ENCODE peak calls at places on chromosomes 7 and 10, in five cellular contexts. Y, V, Z, J and G are unnamed samples.

GRCh38 chr10:61110188-61110844 is 166.3 kb upstream of the RHOBTB1 start:
- DNase-seq in Y (no peak), V (no peak), Z (no peak), J (no peak), G (no peak)

GRCh38 chr7:50356212-50356944 is 51.9 kb downstream of the IKZF1 start:
- DNase-seq in Y (peak; percentile 71), V (no peak), Z (no peak), J (peak; percentile 17), G (no peak)

GRCh38 chr7:44814956-44815355 is 18.5 kb downstream of the PPIA start:
- DNase-seq in Y (no peak), V (no peak), Z (no peak), J (no peak), G (no peak)

GRCh38 chr7:32217841-32218467 is 147.7 kb upstream of the PDE1C start:
- DNase-seq in Y (no peak), V (no peak), Z (no peak), J (no peak), G (no peak)

GRCh38 chr7:29563590-29564454 is at the start of gene PRR15:
- DNase-seq in Y (peak; percentile 63), V (peak; percentile 27), Z (peak; percentile 90), J (peak; percentile 93), G (peak; percentile 12)

GRCh38 chr10:80938920-80939319 is 401.2 kb downstream of the SH2D4B start:
- DNase-seq in Y (no peak), V (no peak), Z (no peak), J (no peak), G (no peak)

GRCh38 chr7:68726386-68726785 is 871.9 kb upstream of the AUTS2 start:
- DNase-seq in Y (no peak), V (no peak), Z (no peak), J (no peak), G (no peak)

GRCh38 chr10:79420974-79421688 is 24.3 kb downstream of the ZCCHC24 start:
- DNase-seq in Y (peak; percentile 59), V (no peak), Z (no peak), J (no peak), G (no peak)

GRCh38 chr10:6542999-6543430 is 37.1 kb downstream of the PRKCQ start:
- DNase-seq in Y (no peak), V (no peak), Z (no peak), J (no peak), G (no peak)

GRCh38 chr7:33926535-33926934 is 21.2 kb downstream of the BMPER start:
- DNase-seq in Y (no peak), V (no peak), Z (no peak), J (no peak), G (no peak)

GRCh38 chr10:45444022-45444421 is 70.0 kb downstream of the ALOX5 start:
- DNase-seq in Y (no peak), V (no peak), Z (no peak), J (no peak), G (no peak)

GRCh38 chr10:11290156-11290890 is 272.7 kb downstream of the CELF2 start:
- DNase-seq in Y (no peak), V (no peak), Z (no peak), J (no peak), G (no peak)

GRCh38 chr10:91683976-91684375 is 51.1 kb upstream of the PPP1R3C start:
- DNase-seq in Y (no peak), V (no peak), Z (peak; percentile 60), J (no peak), G (no peak)

GRCh38 chr7:34430456-34430855 is 227.6 kb upstream of the NPSR1 start:
- DNase-seq in Y (no peak), V (peak; percentile 54), Z (peak; percentile 42), J (no peak), G (peak; percentile 10)

GRCh38 chr7:34220501-34220900 is 315.2 kb downstream of the BMPER start:
- DNase-seq in Y (no peak), V (no peak), Z (no peak), J (no peak), G (no peak)

GRCh38 chr10:121414366-121414765 is 183.9 kb downstream of the FGFR2 start:
- DNase-seq in Y (no peak), V (no peak), Z (no peak), J (no peak), G (no peak)

GRCh38 chr7:91913612-91914011 is 27.1 kb upstream of the AKAP9 start:
- DNase-seq in Y (no peak), V (no peak), Z (no peak), J (no peak), G (no peak)

GRCh38 chr10:50538473-50539398 is 85.0 kb downstream of the SGMS1 start:
- DNase-seq in Y (no peak), V (no peak), Z (no peak), J (no peak), G (no peak)

GRCh38 chr7:29379551-29379950 is 184.1 kb upstream of the PRR15 start:
- DNase-seq in Y (no peak), V (no peak), Z (no peak), J (no peak), G (no peak)

GRCh38 chr7:7567898-7568531 is 1.3 kb downstream of the MIOS start:
- DNase-seq in Y (no peak), V (no peak), Z (no peak), J (no peak), G (no peak)

GRCh38 chr7:88153378-88153777 is 66.5 kb downstream of the SRI start:
- DNase-seq in Y (no peak), V (no peak), Z (no peak), J (no peak), G (no peak)

GRCh38 chr7:31858051-31858450 is 171.0 kb downstream of the PPP1R17 start:
- DNase-seq in Y (no peak), V (no peak), Z (no peak), J (no peak), G (no peak)

GRCh38 chr10:63976538-63976937 is 455.3 kb downstream of the REEP3 start:
- DNase-seq in Y (no peak), V (peak; percentile 62), Z (peak; percentile 25), J (peak; percentile 67), G (peak; percentile 73)

GRCh38 chr7:1899201-1899600 is 229.1 kb downstream of the ELFN1 start:
- DNase-seq in Y (no peak), V (no peak), Z (no peak), J (no peak), G (peak; percentile 43)

GRCh38 chr10:103062854-103063642 is 130.0 kb downstream of the NT5C2 start:
- DNase-seq in Y (no peak), V (no peak), Z (no peak), J (no peak), G (no peak)

GRCh38 chr7:31493714-31494181 is 20.1 kb upstream of the ITPRID1 start:
- DNase-seq in Y (no peak), V (peak; percentile 86), Z (no peak), J (no peak), G (no peak)

GRCh38 chr7:16753932-16754571 is 497 bp downstream of the TSPAN13 start:
- DNase-seq in Y (no peak), V (peak; percentile 67), Z (no peak), J (peak; percentile 69), G (peak; percentile 56)

GRCh38 chr10:119693262-119693957 is 32.4 kb upstream of the INPP5F start:
- DNase-seq in Y (no peak), V (no peak), Z (no peak), J (no peak), G (no peak)

GRCh38 chr10:102985811-102986210 is 67.7 kb downstream of the CNNM2 start:
- DNase-seq in Y (no peak), V (no peak), Z (no peak), J (no peak), G (no peak)

GRCh38 chr10:4382811-4383210 is 443.2 kb upstream of the AKR1E2 start:
- DNase-seq in Y (no peak), V (no peak), Z (no peak), J (no peak), G (no peak)

GRCh38 chr7:129951076-129952011 is 1.4 kb downstream of the UBE2H start:
- DNase-seq in Y (peak; percentile 65), V (peak; percentile 15), Z (no peak), J (peak; percentile 64), G (peak; percentile 18)

GRCh38 chr10:55500931-55501559 is 700.0 kb upstream of the PCDH15 start:
- DNase-seq in Y (no peak), V (peak; percentile 21), Z (no peak), J (peak; percentile 34), G (peak; percentile 60)

GRCh38 chr10:106360870-106361269 is 803.6 kb downstream of the SORCS1 start:
- DNase-seq in Y (no peak), V (peak; percentile 68), Z (no peak), J (no peak), G (no peak)

GRCh38 chr7:84780158-84781124 is 406.4 kb downstream of the SEMA3D start:
- DNase-seq in Y (no peak), V (no peak), Z (no peak), J (no peak), G (no peak)

GRCh38 chr7:138468244-138469123 is 8.4 kb downstream of the TRIM24 start:
- DNase-seq in Y (no peak), V (no peak), Z (no peak), J (peak; percentile 80), G (no peak)
- H3K4me1 ChIP-seq in Y (peaks cover 6% of the 10 kb centered on the region), V (peaks cover 10% of the 10 kb centered on the region), Z (no peaks in the 10 kb centered on the region), J (peaks cover 57% of the 10 kb centered on the region), G (no peaks in the 10 kb centered on the region)

GRCh38 chr10:51638737-51639136 is 60.7 kb downstream of the CSTF2T start:
- DNase-seq in Y (no peak), V (no peak), Z (no peak), J (no peak), G (no peak)
- TF ChIP-seq CTCF in Y (no peak), V (peak; percentile 29), Z (no peak), J (no peak), G (no peak)

GRCh38 chr10:24208661-24209420 is at the start of gene KIAA1217:
- DNase-seq in Y (peak; percentile 69), V (peak; percentile 69), Z (no peak), J (peak; percentile 75), G (no peak)

GRCh38 chr10:24207781-24208611 is 942 bp upstream of the KIAA1217 start:
- DNase-seq in Y (no peak), V (peak; percentile 42), Z (no peak), J (peak; percentile 47), G (no peak)

GRCh38 chr10:24209421-24209770 is 458 bp downstream of the KIAA1217 start:
- DNase-seq in Y (no peak), V (peak; percentile 83), Z (peak; percentile 13), J (no peak), G (no peak)

GRCh38 chr10:24206926-24207701 is 1.8 kb upstream of the KIAA1217 start:
- DNase-seq in Y (no peak), V (no peak), Z (no peak), J (no peak), G (no peak)

DNA sequence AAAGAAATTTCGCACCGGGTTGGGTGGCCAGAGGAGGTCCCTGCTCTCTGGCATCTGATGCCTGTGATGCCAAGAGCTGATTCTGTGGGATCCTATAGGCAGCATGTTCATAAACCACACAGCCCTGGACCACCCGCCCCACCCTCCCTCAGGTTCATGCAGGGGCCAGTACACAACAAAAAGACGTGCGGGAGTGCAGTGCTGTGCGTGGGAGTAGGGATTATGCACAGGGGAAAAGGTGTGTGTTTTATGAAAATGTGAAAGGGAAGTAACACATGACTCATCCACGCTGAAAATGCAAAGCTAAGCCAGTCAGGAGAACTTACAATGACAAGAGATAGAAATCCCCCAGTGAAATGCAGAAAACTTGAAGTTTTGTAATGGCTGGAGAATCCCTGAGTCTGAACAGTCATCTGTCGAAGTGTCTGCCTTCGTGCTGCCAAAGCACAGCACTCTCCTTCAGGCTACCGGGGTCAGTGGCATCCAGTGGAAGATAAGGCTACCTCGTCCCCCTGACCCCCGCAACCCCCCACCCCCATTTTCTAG is 1.1 kb downstream of the KIAA1217 start:
- DNase-seq in Y (no peak), V (peak; percentile 70), Z (peak; percentile 14), J (peak; percentile 26), G (no peak)
- H3K4me1 ChIP-seq in Y (peaks cover 30% of the 10 kb centered on the region), V (peaks cover 44% of the 10 kb centered on the region), Z (peaks cover 20% of the 10 kb centered on the region), J (peaks cover 48% of the 10 kb centered on the region), G (no peaks in the 10 kb centered on the region)

GRCh38 chr10:68301790-68302502 is 29.9 kb upstream of the HNRNPH3 start:
- DNase-seq in Y (no peak), V (peak; percentile 78), Z (peak; percentile 53), J (no peak), G (no peak)
- TF ChIP-seq CTCF in Y (no peak), V (peak; percentile 69), Z (peak; percentile 76), J (peak; percentile 78), G (peak; percentile 68)